ENCODE peak calls at places on chromosomes 4 and X, in nine cellular contexts. One of them, this sample, is unnamed.
A peak's percentile ranks its signal among the peaks of the same experiment; 100 is the strongest.

GRCh38 chr4:30696195-30696594 is 24.0 kb upstream of the PCDH7 start:
- DNase-seq in left cardiac atrium: no peak
- DNase-seq in occipital lobe: no peak
- DNase-seq in PC-3: no peak
- DNase-seq in stimulated activated CD4-positive, alpha-beta T cell treated with anti-CD3 and anti-CD28 coated beads, Interleukin-1b, Interleukin-23, amount 100 ng/mL, for 24 hours: no peak
- DNase-seq in activated gamma-delta T cell treated with Interleukin-2 at 50 U/mL for 16 hours: no peak
- DNase-seq in stimulated activated naive CD8-positive, alpha-beta T cell treated with anti-CD3 and anti-CD28 coated beads, Interleukin-15, Interleukin-2, amounts not matched to agents 100 U/mL and 50 U/mL, for 24 hours: no peak
- DNase-seq in Calu3: no peak
- DNase-seq in heart right ventricle: no peak
- DNase-seq in this sample: no peak

GRCh38 chrX:148385471-148385870 is 114.9 kb upstream of the AFF2 start:
- DNase-seq in left cardiac atrium: no peak
- DNase-seq in occipital lobe: no peak
- DNase-seq in PC-3: no peak
- DNase-seq in stimulated activated CD4-positive, alpha-beta T cell treated with anti-CD3 and anti-CD28 coated beads, Interleukin-1b, Interleukin-23, amount 100 ng/mL, for 24 hours: no peak
- DNase-seq in activated gamma-delta T cell treated with Interleukin-2 at 50 U/mL for 16 hours: no peak
- DNase-seq in stimulated activated naive CD8-positive, alpha-beta T cell treated with anti-CD3 and anti-CD28 coated beads, Interleukin-15, Interleukin-2, amounts not matched to agents 100 U/mL and 50 U/mL, for 24 hours: no peak
- DNase-seq in Calu3: no peak
- DNase-seq in heart right ventricle: no peak
- DNase-seq in this sample: no peak

GRCh38 chr4:9924750-9925149 is 96.5 kb downstream of the SLC2A9 start:
- DNase-seq in left cardiac atrium: no peak
- DNase-seq in occipital lobe: peak; percentile 49
- DNase-seq in PC-3: peak; percentile 30
- DNase-seq in stimulated activated CD4-positive, alpha-beta T cell treated with anti-CD3 and anti-CD28 coated beads, Interleukin-1b, Interleukin-23, amount 100 ng/mL, for 24 hours: no peak
- DNase-seq in activated gamma-delta T cell treated with Interleukin-2 at 50 U/mL for 16 hours: no peak
- DNase-seq in stimulated activated naive CD8-positive, alpha-beta T cell treated with anti-CD3 and anti-CD28 coated beads, Interleukin-15, Interleukin-2, amounts not matched to agents 100 U/mL and 50 U/mL, for 24 hours: no peak
- DNase-seq in Calu3: peak; percentile 1
- DNase-seq in heart right ventricle: no peak
- DNase-seq in this sample: peak; percentile 91

GRCh38 chr4:118761387-118762016 is 74.4 kb downstream of the SEC24D start:
- DNase-seq in left cardiac atrium: no peak
- DNase-seq in occipital lobe: no peak
- DNase-seq in PC-3: no peak
- DNase-seq in stimulated activated CD4-positive, alpha-beta T cell treated with anti-CD3 and anti-CD28 coated beads, Interleukin-1b, Interleukin-23, amount 100 ng/mL, for 24 hours: no peak
- DNase-seq in activated gamma-delta T cell treated with Interleukin-2 at 50 U/mL for 16 hours: no peak
- DNase-seq in stimulated activated naive CD8-positive, alpha-beta T cell treated with anti-CD3 and anti-CD28 coated beads, Interleukin-15, Interleukin-2, amounts not matched to agents 100 U/mL and 50 U/mL, for 24 hours: no peak
- DNase-seq in Calu3: no peak
- DNase-seq in heart right ventricle: no peak
- DNase-seq in this sample: no peak

GRCh38 chr4:151643564-151643963 is 117.2 kb downstream of the GATB start:
- DNase-seq in left cardiac atrium: no peak
- DNase-seq in occipital lobe: no peak
- DNase-seq in PC-3: no peak
- DNase-seq in stimulated activated CD4-positive, alpha-beta T cell treated with anti-CD3 and anti-CD28 coated beads, Interleukin-1b, Interleukin-23, amount 100 ng/mL, for 24 hours: no peak
- DNase-seq in activated gamma-delta T cell treated with Interleukin-2 at 50 U/mL for 16 hours: no peak
- DNase-seq in stimulated activated naive CD8-positive, alpha-beta T cell treated with anti-CD3 and anti-CD28 coated beads, Interleukin-15, Interleukin-2, amounts not matched to agents 100 U/mL and 50 U/mL, for 24 hours: no peak
- DNase-seq in Calu3: no peak
- DNase-seq in heart right ventricle: no peak
- DNase-seq in this sample: no peak

GRCh38 chr4:76954489-76954888 is 4.9 kb downstream of the SEPTIN11 start:
- DNase-seq in left cardiac atrium: no peak
- DNase-seq in occipital lobe: no peak
- DNase-seq in PC-3: no peak
- DNase-seq in stimulated activated CD4-positive, alpha-beta T cell treated with anti-CD3 and anti-CD28 coated beads, Interleukin-1b, Interleukin-23, amount 100 ng/mL, for 24 hours: no peak
- DNase-seq in activated gamma-delta T cell treated with Interleukin-2 at 50 U/mL for 16 hours: no peak
- DNase-seq in stimulated activated naive CD8-positive, alpha-beta T cell treated with anti-CD3 and anti-CD28 coated beads, Interleukin-15, Interleukin-2, amounts not matched to agents 100 U/mL and 50 U/mL, for 24 hours: no peak
- DNase-seq in Calu3: no peak
- DNase-seq in heart right ventricle: no peak
- DNase-seq in this sample: no peak

GRCh38 chrX:11557120-11557519 is 108.6 kb downstream of the ARHGAP6 start:
- DNase-seq in left cardiac atrium: no peak
- DNase-seq in occipital lobe: no peak
- DNase-seq in PC-3: peak; percentile 88
- DNase-seq in stimulated activated CD4-positive, alpha-beta T cell treated with anti-CD3 and anti-CD28 coated beads, Interleukin-1b, Interleukin-23, amount 100 ng/mL, for 24 hours: no peak
- DNase-seq in activated gamma-delta T cell treated with Interleukin-2 at 50 U/mL for 16 hours: no peak
- DNase-seq in stimulated activated naive CD8-positive, alpha-beta T cell treated with anti-CD3 and anti-CD28 coated beads, Interleukin-15, Interleukin-2, amounts not matched to agents 100 U/mL and 50 U/mL, for 24 hours: no peak
- DNase-seq in Calu3: no peak
- DNase-seq in heart right ventricle: no peak
- DNase-seq in this sample: peak; percentile 58

GRCh38 chrX:86002076-86002896 is 45.1 kb downstream of the CHM start:
- DNase-seq in left cardiac atrium: no peak
- DNase-seq in occipital lobe: no peak
- DNase-seq in PC-3: peak; percentile 74
- DNase-seq in stimulated activated CD4-positive, alpha-beta T cell treated with anti-CD3 and anti-CD28 coated beads, Interleukin-1b, Interleukin-23, amount 100 ng/mL, for 24 hours: no peak
- DNase-seq in activated gamma-delta T cell treated with Interleukin-2 at 50 U/mL for 16 hours: no peak
- DNase-seq in stimulated activated naive CD8-positive, alpha-beta T cell treated with anti-CD3 and anti-CD28 coated beads, Interleukin-15, Interleukin-2, amounts not matched to agents 100 U/mL and 50 U/mL, for 24 hours: no peak
- DNase-seq in Calu3: peak; percentile 84
- DNase-seq in heart right ventricle: peak; percentile 9
- DNase-seq in this sample: peak; percentile 62

GRCh38 chrX:39336709-39337294 is 535.5 kb downstream of the MID1IP1 start:
- DNase-seq in left cardiac atrium: no peak
- DNase-seq in occipital lobe: no peak
- DNase-seq in PC-3: no peak
- DNase-seq in stimulated activated CD4-positive, alpha-beta T cell treated with anti-CD3 and anti-CD28 coated beads, Interleukin-1b, Interleukin-23, amount 100 ng/mL, for 24 hours: no peak
- DNase-seq in activated gamma-delta T cell treated with Interleukin-2 at 50 U/mL for 16 hours: no peak
- DNase-seq in stimulated activated naive CD8-positive, alpha-beta T cell treated with anti-CD3 and anti-CD28 coated beads, Interleukin-15, Interleukin-2, amounts not matched to agents 100 U/mL and 50 U/mL, for 24 hours: peak; percentile 25
- DNase-seq in Calu3: no peak
- DNase-seq in heart right ventricle: no peak
- DNase-seq in this sample: no peak

GRCh38 chrX:132940727-132941162 is 17.7 kb downstream of the HS6ST2 start:
- DNase-seq in left cardiac atrium: no peak
- DNase-seq in occipital lobe: no peak
- DNase-seq in PC-3: peak; percentile 90
- DNase-seq in stimulated activated CD4-positive, alpha-beta T cell treated with anti-CD3 and anti-CD28 coated beads, Interleukin-1b, Interleukin-23, amount 100 ng/mL, for 24 hours: no peak
- DNase-seq in activated gamma-delta T cell treated with Interleukin-2 at 50 U/mL for 16 hours: no peak
- DNase-seq in stimulated activated naive CD8-positive, alpha-beta T cell treated with anti-CD3 and anti-CD28 coated beads, Interleukin-15, Interleukin-2, amounts not matched to agents 100 U/mL and 50 U/mL, for 24 hours: no peak
- DNase-seq in Calu3: peak; percentile 66
- DNase-seq in heart right ventricle: no peak
- DNase-seq in this sample: no peak

This sample was measured in mammary epithelial cell.